ENCODE peak calls at places on chromosomes 4 and X, in five cellular contexts. L is tibial nerve, O is IMR-90, U is endothelial cell of umbilical vein, C is sigmoid colon. Y is an unnamed sample.
A peak's percentile ranks its signal among the peaks of the same experiment; 100 is the strongest.

GRCh38 chr4:62670509-62670908 is 1470.4 kb downstream of the ADGRL3 start:
- DNase-seq in C (no peak), O (no peak), U (no peak), L (no peak), Y (no peak)

GRCh38 chr4:78667764-78668163 is 108.4 kb upstream of the BMP2K start:
- DNase-seq in U (no peak), C (no peak), L (no peak), O (no peak), Y (no peak)

GRCh38 chr4:16626945-16627344 is 271.5 kb downstream of the LDB2 start:
- DNase-seq in U (peak; percentile 59), L (peak; percentile 65), O (peak; percentile 98), C (no peak), Y (no peak)

GRCh38 chr4:28287837-28288236 is 1427.2 kb downstream of the STIM2 start:
- DNase-seq in L (peak; percentile 14), O (peak; percentile 100), U (peak; percentile 63), C (no peak), Y (peak; percentile 97)

GRCh38 chr4:144355809-144356757 is 215.6 kb upstream of the GYPA start:
- DNase-seq in L (peak; percentile 36), U (peak; percentile 88), C (no peak), O (peak; percentile 78), Y (peak; percentile 89)

GRCh38 chr4:103994059-103994458 is 274.3 kb upstream of the TACR3 start:
- DNase-seq in C (no peak), L (no peak), U (no peak), O (no peak), Y (peak; percentile 38)

GRCh38 chrX:40299028-40299479 is 201.3 kb upstream of the BCOR start:
- DNase-seq in C (no peak), O (no peak), U (peak; percentile 6), L (peak; percentile 5), Y (no peak)

GRCh38 chr4:52051615-52052474 is 741 bp downstream of the SPATA18 start:
- DNase-seq in O (peak; percentile 89), C (peak; percentile 80), L (peak; percentile 25), U (peak; percentile 90), Y (peak; percentile 95)

GRCh38 chrX:54810532-54810931 is 3.0 kb downstream of the MAGED2 start:
- DNase-seq in L (no peak), C (no peak), U (no peak), O (no peak), Y (no peak)

GRCh38 chrX:149830192-149830873 is 48.6 kb downstream of the MAGEA9 start:
- DNase-seq in O (peak; percentile 17), C (no peak), U (peak; percentile 2), L (no peak), Y (peak; percentile 12)

GRCh38 chr4:182862166-182862875 is 54.9 kb downstream of the DCTD start:
- DNase-seq in U (no peak), C (no peak), L (no peak), O (no peak), Y (no peak)

GRCh38 chr4:109699553-109700225 is 3.6 kb downstream of the CASP6 start:
- DNase-seq in C (no peak), O (no peak), U (no peak), L (no peak), Y (no peak)

GRCh38 chr4:80124246-80125211 is 51.5 kb upstream of the ANTXR2 start:
- DNase-seq in L (no peak), C (no peak), U (no peak), O (no peak), Y (peak; percentile 66)

GRCh38 chr4:141702472-141703182 is 66.2 kb downstream of the IL15 start:
- DNase-seq in O (peak; percentile 49), U (peak; percentile 20), C (no peak), L (no peak), Y (no peak)

GRCh38 chrX:150360331-150360730 is 2.8 kb upstream of the MAMLD1 start:
- DNase-seq in U (no peak), L (no peak), O (no peak), C (no peak), Y (no peak)

GRCh38 chrX:39674771-39675553 is 422.8 kb downstream of the BCOR start:
- DNase-seq in U (no peak), L (no peak), C (no peak), O (no peak), Y (no peak)

GRCh38 chr4:88755454-88755853 is 57.8 kb upstream of the NAP1L5 start:
- DNase-seq in U (no peak), L (no peak), C (no peak), O (no peak), Y (no peak)

GRCh38 chr4:7268941-7269340 is 76.6 kb downstream of the SORCS2 start:
- DNase-seq in L (no peak), O (no peak), U (no peak), C (no peak), Y (no peak)

GRCh38 chrX:95318882-95319281 is 1365.8 kb upstream of the DIAPH2 start:
- DNase-seq in O (no peak), C (no peak), U (no peak), L (no peak), Y (peak; percentile 9)

DNA sequence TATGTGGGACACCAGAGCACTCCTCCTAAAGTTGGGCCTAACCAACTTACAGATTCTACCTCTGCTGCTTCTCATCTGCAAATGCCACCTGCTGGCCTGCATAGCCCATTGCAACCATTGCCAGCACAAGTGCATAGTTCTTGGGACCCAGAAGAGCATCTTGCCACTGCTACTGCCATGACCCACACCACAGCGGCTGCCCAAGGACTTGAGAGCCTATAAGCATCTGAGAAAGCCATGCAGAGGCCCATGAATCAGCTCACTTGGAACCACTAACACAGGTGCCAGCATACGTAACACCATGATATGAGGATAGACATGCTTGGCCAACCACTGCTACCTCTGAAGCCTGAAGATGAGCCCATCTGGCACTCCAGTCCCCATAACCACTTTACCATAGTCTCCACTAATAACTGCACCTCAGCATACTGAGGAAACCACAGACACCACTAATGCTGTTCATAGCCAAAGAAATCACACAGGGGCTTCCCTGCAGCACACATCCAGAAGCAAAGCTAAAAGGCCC is 258.1 kb upstream of the AGTR2 start:
- DNase-seq in L (no peak), U (no peak), C (no peak), O (no peak), Y (no peak)
- TF ChIP-seq CTCF in L (no peak), U (no peak), C (no peak), O (no peak), Y (no peak)

DNA sequence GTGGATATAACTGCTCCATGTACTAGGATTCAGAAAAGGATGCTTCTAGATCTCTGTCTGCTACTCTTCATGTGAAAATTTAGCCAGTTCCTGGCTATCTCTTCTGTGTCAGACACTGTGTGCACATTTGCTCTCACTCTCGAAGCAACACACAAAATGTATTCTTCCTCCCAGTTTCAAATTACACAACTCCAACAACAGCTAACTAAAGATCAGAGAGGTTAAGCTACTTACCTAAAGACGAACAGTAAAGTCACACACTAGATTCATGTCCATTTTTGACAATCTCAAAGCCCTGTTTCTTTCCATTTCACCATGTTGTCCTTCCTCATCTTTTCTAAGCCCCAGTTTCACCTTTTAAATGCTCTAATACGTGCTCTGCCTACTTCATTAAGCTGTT is 2.2 kb downstream of the CLNK start:
- DNase-seq in O (no peak), L (no peak), C (no peak), U (no peak), Y (no peak)
- H3K4me3 ChIP-seq in O (no peak overlapping the region), L (no peak overlapping the region), C (no peak overlapping the region), U (no peak overlapping the region), Y (no peak overlapping the region)

GRCh38 chr4:186660403-186660802 is 63.3 kb downstream of the FAT1 start:
- DNase-seq in U (no peak), L (no peak), O (no peak), C (no peak), Y (no peak)
- H3K27me3 ChIP-seq in U (no peaks in the 10 kb centered on the region), L (no peaks in the 10 kb centered on the region), O (no peaks in the 10 kb centered on the region), C (no peaks in the 10 kb centered on the region), Y (no peaks in the 10 kb centered on the region)

GRCh38 chr4:177033130-177033529 is 240.4 kb upstream of the VEGFC start:
- DNase-seq in C (no peak), O (no peak), L (no peak), U (no peak), Y (no peak)
- TF ChIP-seq CTCF in C (no peak), O (no peak), L (no peak), U (no peak), Y (no peak)

DNA sequence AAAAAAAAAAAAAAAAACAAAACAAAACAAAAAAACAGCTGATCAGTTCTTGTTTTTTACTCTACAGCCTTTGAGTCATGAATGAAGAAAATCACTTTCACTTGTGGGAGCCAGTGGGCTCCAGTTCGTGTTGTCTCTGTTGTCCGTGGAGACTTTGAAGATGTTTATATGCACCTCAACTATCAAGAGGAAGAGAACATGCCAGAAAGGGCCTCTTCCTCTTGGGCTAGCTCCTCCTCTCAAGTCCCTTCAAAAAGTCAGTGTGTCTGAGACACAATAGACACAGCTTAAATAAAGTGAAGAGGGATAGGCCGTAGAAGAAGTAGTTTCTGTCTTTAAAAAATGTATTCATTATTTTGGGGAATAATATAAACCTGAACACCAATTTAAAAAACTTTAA is 182.7 kb downstream of the KDR start:
- DNase-seq in O (no peak), C (no peak), L (no peak), U (peak; percentile 72), Y (no peak)
- H3K4me3 ChIP-seq in O (no peak overlapping the region), C (no peak overlapping the region), L (no peak overlapping the region), U (no peak overlapping the region), Y (no peak overlapping the region)

DNA sequence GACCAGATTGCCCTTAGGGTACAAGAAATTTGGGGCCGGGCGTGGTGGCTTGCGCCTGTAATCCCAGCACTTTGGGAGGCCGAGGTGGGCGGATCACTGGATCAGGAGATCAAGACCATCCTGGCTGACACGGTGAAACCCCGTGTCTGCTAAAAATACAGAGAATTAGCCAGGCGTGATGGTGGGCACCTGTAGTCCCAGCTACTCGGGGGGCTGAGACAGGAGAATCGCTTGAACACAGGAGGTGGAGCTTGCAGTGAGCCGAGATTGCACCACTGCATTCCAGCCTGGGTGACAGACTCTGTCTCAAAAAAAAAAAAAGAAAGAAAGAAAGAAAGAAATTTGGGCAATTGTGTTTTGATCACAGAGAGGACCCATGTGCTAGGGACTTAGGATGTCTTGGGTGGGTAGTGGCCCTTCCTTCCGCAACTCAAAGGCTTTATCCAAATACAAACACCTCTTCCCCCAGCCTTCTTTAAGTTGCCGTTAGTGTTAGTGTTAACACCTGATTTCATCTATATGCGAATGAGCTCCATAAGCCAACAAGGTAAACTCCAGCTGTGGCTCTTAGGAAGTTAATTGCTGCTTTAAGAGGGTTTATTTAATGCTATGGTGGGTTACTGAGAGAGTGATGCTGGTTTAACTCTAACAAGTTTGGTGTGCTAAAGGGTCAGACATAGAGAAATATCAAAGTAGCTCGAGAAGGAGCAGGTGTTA is 8.6 kb upstream of the CCDC110 start:
- DNase-seq in O (no peak), U (no peak), L (no peak), C (no peak), Y (no peak)
- H3K27me3 ChIP-seq in O (peaks cover 17% of the 10 kb centered on the region), U (no peaks in the 10 kb centered on the region), L (no peaks in the 10 kb centered on the region), C (no peaks in the 10 kb centered on the region), Y (peaks cover 1% of the 10 kb centered on the region)

Y was measured in bronchial epithelial cell.